ENCODE peak calls at places on chromosome 1, in four cellular contexts. I is K562, Z is IMR-90, V is GM12878. S is an unnamed sample.

GRCh38 chr1:205480349-205481278 is 23.9 kb upstream of the CDK18 start:
- DNase-seq in I (no peak), Z (no peak), V (peak; percentile 73), S (no peak)

GRCh38 chr1:50265790-50266314 is 157.1 kb downstream of the ELAVL4 start:
- DNase-seq in I (no peak), Z (no peak), V (no peak), S (no peak)

GRCh38 chr1:153568367-153569099 is 2.9 kb upstream of the S100A2 start:
- DNase-seq in I (peak; percentile 90), Z (peak; percentile 84), V (peak; percentile 9), S (peak; percentile 91)

GRCh38 chr1:159172599-159173291 is 1.3 kb downstream of the CADM3 start:
- DNase-seq in I (no peak), Z (no peak), V (no peak), S (no peak)

GRCh38 chr1:227300682-227301081 is 17.6 kb downstream of the CDC42BPA start:
- DNase-seq in I (no peak), Z (no peak), V (no peak), S (no peak)

GRCh38 chr1:178461104-178461503 is 35.7 kb downstream of the CLEC20A start:
- DNase-seq in I (no peak), Z (no peak), V (no peak), S (no peak)

GRCh38 chr1:204924013-204924759 is 53.5 kb downstream of the NFASC start:
- DNase-seq in I (no peak), Z (no peak), V (no peak), S (no peak)

GRCh38 chr1:12341667-12342066 is 111.8 kb downstream of the VPS13D start:
- DNase-seq in I (no peak), Z (no peak), V (no peak), S (no peak)

GRCh38 chr1:31551206-31551605 is 25.1 kb upstream of the TINAGL1 start:
- DNase-seq in I (no peak), Z (no peak), V (no peak), S (peak; percentile 39)

GRCh38 chr1:29551536-29551935 is 315.2 kb downstream of the PTPRU start:
- DNase-seq in I (no peak), Z (no peak), V (no peak), S (no peak)

GRCh38 chr1:12386130-12386529 is 156.3 kb downstream of the VPS13D start:
- DNase-seq in I (no peak), Z (no peak), V (no peak), S (no peak)

GRCh38 chr1:11272842-11273594 is at the start of gene UBIAD1:
- DNase-seq in I (peak; percentile 99), Z (peak; percentile 82), V (peak; percentile 19), S (peak; percentile 87)

GRCh38 chr1:65804584-65804983 is 11.9 kb downstream of the PDE4B start:
- DNase-seq in I (no peak), Z (no peak), V (no peak), S (no peak)

GRCh38 chr1:21570528-21570875 is 61.3 kb downstream of the ALPL start:
- DNase-seq in I (no peak), Z (no peak), V (no peak), S (no peak)

GRCh38 chr1:37718181-37718900 is 26.0 kb downstream of the CDCA8 start:
- DNase-seq in I (no peak), Z (no peak), V (no peak), S (no peak)

GRCh38 chr1:168709407-168709891 is 19.6 kb downstream of the DPT start:
- DNase-seq in I (no peak), Z (peak; percentile 4), V (no peak), S (no peak)

GRCh38 chr1:204453141-204453772 is 41.3 kb downstream of the PIK3C2B start:
- DNase-seq in I (no peak), Z (no peak), V (peak; percentile 84), S (peak; percentile 62)

GRCh38 chr1:243253211-243253926 is 1.7 kb downstream of the CEP170 start:
- DNase-seq in I (peak; percentile 22), Z (peak; percentile 37), V (no peak), S (peak; percentile 51)

GRCh38 chr1:226590626-226591025 is 42.1 kb downstream of the STUM start:
- DNase-seq in I (no peak), Z (no peak), V (no peak), S (no peak)

GRCh38 chr1:18261891-18262290 is 154.3 kb downstream of the IGSF21 start:
- DNase-seq in I (no peak), Z (no peak), V (no peak), S (no peak)

DNA sequence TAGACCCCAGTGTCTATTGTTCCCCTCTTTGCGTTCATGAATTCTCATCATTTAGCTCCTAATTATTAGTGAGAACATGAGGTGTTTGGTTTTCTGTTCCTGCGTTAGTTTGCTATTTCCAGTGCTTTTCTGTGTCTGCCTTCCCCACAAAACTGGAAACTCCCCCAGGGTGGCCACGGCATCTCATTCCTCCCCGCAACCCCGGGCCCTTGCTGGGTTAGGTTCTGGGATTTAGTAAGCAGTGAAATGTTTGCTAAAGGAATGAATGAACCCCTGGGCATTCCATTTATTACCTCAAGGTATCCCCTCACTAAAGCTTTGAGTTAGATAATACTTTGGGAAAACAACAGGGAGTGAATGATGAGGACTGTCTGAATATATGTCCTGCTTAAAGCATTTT is 142.9 kb downstream of the GLUL start:
- DNase-seq in I (no peak), Z (no peak), V (no peak), S (no peak)
- TF ChIP-seq FOS in I (no peak), Z (no peak), V (no peak), S (no peak)

GRCh38 chr1:33247537-33247936 is 8.8 kb upstream of the ZNF362 start:
- DNase-seq in I (no peak), Z (no peak), V (no peak), S (no peak)

GRCh38 chr1:33250217-33250616 is 6.1 kb upstream of the ZNF362 start:
- DNase-seq in I (no peak), Z (no peak), V (no peak), S (no peak)

GRCh38 chr1:33248244-33248643 is 8.0 kb upstream of the ZNF362 start:
- DNase-seq in I (no peak), Z (no peak), V (no peak), S (no peak)

GRCh38 chr1:33254536-33254935 is 1.8 kb upstream of the ZNF362 start:
- DNase-seq in I (no peak), Z (no peak), V (no peak), S (no peak)

DNA sequence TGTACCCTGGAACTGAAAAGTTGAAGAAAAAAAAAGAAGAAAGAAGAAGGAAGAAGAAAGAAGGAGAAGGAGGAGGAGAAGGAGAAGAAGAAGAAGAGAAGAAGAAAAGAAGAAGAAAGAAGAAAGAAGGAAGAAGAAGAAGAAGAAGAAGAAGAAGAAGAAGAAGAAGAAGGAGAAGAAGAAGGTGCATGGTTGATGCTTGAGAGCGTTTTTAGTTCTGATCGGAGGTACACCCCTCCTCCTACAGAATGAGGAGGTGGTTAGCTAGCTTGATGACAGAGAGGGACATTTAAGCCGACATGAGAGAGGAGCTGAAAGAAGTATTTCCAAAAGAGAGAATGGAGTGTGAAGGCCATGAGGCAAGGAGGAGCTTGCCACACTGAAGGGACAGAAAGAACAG is 5.6 kb upstream of the ZNF362 start:
- DNase-seq in I (no peak), Z (no peak), V (no peak), S (no peak)
- H3K9me3 ChIP-seq in I (no peaks in the 10 kb centered on the region), Z (peaks cover 2% of the 10 kb centered on the region), V (no peaks in the 10 kb centered on the region), S (no peaks in the 10 kb centered on the region)

DNA sequence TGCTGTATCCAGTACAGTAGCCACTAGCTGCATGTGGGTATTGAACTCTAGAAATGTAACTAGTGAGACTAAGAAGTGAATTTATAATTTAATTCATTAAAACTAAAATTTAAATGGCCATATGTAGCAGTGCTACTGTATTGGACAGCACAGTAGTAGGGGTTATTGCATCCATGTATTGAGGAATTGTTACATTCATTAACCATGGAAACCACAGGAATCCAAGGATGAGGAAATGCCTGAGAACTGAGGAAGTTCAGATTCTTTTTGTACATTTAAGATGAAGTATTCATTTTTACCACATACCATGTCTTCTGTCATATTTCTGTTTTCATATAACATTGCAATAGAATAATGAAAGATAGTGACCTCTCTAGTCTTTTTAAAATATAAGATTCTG is 2.6 kb downstream of the MTF2 start:
- DNase-seq in I (no peak), Z (peak; percentile 88), V (no peak), S (peak; percentile 67)
- TF ChIP-seq FOS in I (no peak), Z (no peak), V (no peak), S (no peak)

GRCh38 chr1:63322248-63322943 is at the start of gene FOXD3:
- DNase-seq in I (peak; percentile 69), Z (peak; percentile 37), V (no peak), S (peak; percentile 46)

GRCh38 chr1:63326106-63326472 is 3.7 kb downstream of the FOXD3 start:
- DNase-seq in I (no peak), Z (no peak), V (no peak), S (no peak)

GRCh38 chr1:63322944-63323865 is 838 bp downstream of the FOXD3 start:
- DNase-seq in I (no peak), Z (no peak), V (no peak), S (no peak)

GRCh38 chr1:63324779-63325119 is 2.4 kb downstream of the FOXD3 start:
- DNase-seq in I (no peak), Z (no peak), V (no peak), S (no peak)

GRCh38 chr1:63323866-63324778 is 1.8 kb downstream of the FOXD3 start:
- DNase-seq in I (no peak), Z (no peak), V (no peak), S (no peak)
- H3K9me3 ChIP-seq in I (no peaks in the 10 kb centered on the region), Z (peaks cover 23% of the 10 kb centered on the region), V (peaks cover 1% of the 10 kb centered on the region), S (no peaks in the 10 kb centered on the region)

DNA sequence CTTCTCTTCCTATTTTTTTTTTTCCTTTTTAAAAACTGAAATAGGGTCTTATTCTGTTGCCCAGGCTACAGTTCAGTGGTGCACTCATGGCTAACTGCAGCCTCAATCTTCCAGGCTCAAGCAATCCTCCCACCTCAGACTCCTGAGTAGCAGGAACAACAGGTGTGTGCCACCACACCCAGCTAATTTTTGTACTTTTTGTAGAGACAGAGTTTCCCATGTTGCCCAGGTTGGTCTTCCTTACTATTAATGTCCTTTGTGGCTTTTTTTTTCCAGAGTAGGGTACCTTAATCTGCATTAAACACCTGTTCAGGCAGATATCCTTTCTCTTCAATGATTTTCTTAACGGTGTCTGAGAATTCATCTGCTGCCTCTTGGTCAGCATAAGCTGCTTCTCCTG is 4.3 kb upstream of the KTI12 start:
- DNase-seq in I (no peak), Z (no peak), V (no peak), S (no peak)
- TF ChIP-seq FOS in I (no peak), Z (no peak), V (no peak), S (no peak)

GRCh38 chr1:248229360-248229908 is 1.8 kb upstream of the OR2M4 start:
- DNase-seq in I (no peak), Z (no peak), V (no peak), S (no peak)
- H3K9me3 ChIP-seq in I (peaks cover 4% of the 10 kb centered on the region), Z (peaks cover 10% of the 10 kb centered on the region), V (no peaks in the 10 kb centered on the region), S (peaks cover 2% of the 10 kb centered on the region)

DNA sequence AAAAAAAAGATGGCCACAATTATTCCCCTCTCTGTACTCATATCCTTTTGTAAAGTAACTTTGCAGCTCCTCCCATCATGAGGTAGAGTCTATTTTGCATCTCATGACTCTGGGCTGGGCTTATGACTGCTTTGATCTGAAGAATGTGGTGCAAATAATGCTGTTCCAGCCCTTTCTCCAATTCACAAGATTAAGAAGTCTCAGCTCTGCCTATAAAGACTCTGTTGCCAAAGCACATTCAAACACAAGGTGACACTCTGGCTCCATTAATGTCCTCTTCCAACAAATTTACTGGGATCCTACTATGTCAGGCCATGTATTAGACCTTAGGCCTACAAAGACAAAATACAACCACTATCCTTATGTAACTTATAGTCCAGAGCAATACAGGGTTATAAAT is 64.9 kb upstream of the PTCH2 start:
- DNase-seq in I (no peak), Z (no peak), V (no peak), S (peak; percentile 12)
- TF ChIP-seq FOS in I (no peak), Z (no peak), V (no peak), S (no peak)

GRCh38 chr1:111101854-111102642 is 37.8 kb downstream of the DRAM2 start:
- DNase-seq in I (peak; percentile 33), Z (no peak), V (no peak), S (no peak)
- H3K9me3 ChIP-seq in I (peaks cover 5% of the 10 kb centered on the region), Z (peaks cover 7% of the 10 kb centered on the region), V (peaks cover 5% of the 10 kb centered on the region), S (no peaks in the 10 kb centered on the region)